ENCODE peak calls at places on chromosome 9, in five cellular contexts. P is GM12878, W is HepG2, E is upper lobe of left lung, M is K562. T is an unnamed sample.

GRCh38 chr9:38371495-38371894 is 21.0 kb upstream of the ALDH1B1 start:
- ATAC-seq in P (peak), W (peak), E (peak), M (peak), T (peak)

GRCh38 chr9:128053560-128053959 is 13.6 kb downstream of the NAIF1 start:
- ATAC-seq in P (no peak), W (no peak), E (no peak), M (no peak), T (peak)

GRCh38 chr9:124721109-124721850 is 49.8 kb downstream of the NR6A1 start:
- ATAC-seq in P (no peak), W (peak), E (no peak), M (peak), T (no peak)

GRCh38 chr9:125161284-125161918 is 18.1 kb upstream of the SCAI start:
- ATAC-seq in P (no peak), W (no peak), E (peak), M (no peak), T (peak)

GRCh38 chr9:127154390-127155191 is 32.2 kb upstream of the ANGPTL2 start:
- ATAC-seq in P (peak), W (no peak), E (peak), M (no peak), T (peak)

GRCh38 chr9:684055-684949 is 157.2 kb upstream of the DMRT1 start:
- ATAC-seq in P (no peak), W (no peak), E (no peak), M (no peak), T (peak)

GRCh38 chr9:72443855-72444254 is 77.6 kb upstream of the TMC1 start:
- ATAC-seq in P (peak), W (no peak), E (peak), M (no peak), T (no peak)

GRCh38 chr9:108033976-108034964 is 544.7 kb upstream of the KLF4 start:
- ATAC-seq in P (no peak), W (no peak), E (peak), M (peak), T (peak)

GRCh38 chr9:12681620-12682019 is 11.6 kb upstream of the TYRP1 start:
- ATAC-seq in P (no peak), W (no peak), E (no peak), M (no peak), T (no peak)

GRCh38 chr9:4494337-4494736 is 4.1 kb downstream of the SLC1A1 start:
- ATAC-seq in P (no peak), W (no peak), E (no peak), M (no peak), T (no peak)

GRCh38 chr9:4489562-4489918 is 728 bp upstream of the SLC1A1 start:
- ATAC-seq in P (peak), W (peak), E (peak), M (no peak), T (peak)

GRCh38 chr9:4490705-4491620 is 695 bp downstream of the SLC1A1 start:
- ATAC-seq in P (peak), W (no peak), E (no peak), M (no peak), T (peak)

GRCh38 chr9:4489919-4490704 is at the start of gene SLC1A1:
- ATAC-seq in P (peak), W (peak), E (peak), M (no peak), T (peak)

DNA sequence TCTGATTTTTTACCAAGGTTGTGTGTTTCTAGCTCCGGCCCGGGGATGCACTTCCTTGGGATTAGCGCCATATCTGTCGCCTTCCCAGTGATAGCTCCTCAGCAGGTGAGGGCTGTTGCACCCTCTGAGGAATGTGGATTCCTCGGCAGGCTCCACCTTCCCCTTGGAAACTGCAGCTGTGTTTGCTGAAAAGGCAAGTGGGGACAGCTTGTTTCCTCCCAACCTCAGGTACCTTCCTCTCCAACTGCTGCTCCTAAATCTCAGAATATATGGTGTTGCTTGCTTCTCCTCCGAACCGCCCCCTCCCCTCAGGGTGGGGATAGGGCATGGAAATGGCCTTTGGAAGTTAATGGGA is 1.3 kb downstream of the SLC1A1 start:
- ATAC-seq in P (no peak), W (no peak), E (peak), M (no peak), T (no peak)
- H3K4me3 ChIP-seq in P (peak), W (no peak), E (peak), M (no peak), T (peak)

DNA sequence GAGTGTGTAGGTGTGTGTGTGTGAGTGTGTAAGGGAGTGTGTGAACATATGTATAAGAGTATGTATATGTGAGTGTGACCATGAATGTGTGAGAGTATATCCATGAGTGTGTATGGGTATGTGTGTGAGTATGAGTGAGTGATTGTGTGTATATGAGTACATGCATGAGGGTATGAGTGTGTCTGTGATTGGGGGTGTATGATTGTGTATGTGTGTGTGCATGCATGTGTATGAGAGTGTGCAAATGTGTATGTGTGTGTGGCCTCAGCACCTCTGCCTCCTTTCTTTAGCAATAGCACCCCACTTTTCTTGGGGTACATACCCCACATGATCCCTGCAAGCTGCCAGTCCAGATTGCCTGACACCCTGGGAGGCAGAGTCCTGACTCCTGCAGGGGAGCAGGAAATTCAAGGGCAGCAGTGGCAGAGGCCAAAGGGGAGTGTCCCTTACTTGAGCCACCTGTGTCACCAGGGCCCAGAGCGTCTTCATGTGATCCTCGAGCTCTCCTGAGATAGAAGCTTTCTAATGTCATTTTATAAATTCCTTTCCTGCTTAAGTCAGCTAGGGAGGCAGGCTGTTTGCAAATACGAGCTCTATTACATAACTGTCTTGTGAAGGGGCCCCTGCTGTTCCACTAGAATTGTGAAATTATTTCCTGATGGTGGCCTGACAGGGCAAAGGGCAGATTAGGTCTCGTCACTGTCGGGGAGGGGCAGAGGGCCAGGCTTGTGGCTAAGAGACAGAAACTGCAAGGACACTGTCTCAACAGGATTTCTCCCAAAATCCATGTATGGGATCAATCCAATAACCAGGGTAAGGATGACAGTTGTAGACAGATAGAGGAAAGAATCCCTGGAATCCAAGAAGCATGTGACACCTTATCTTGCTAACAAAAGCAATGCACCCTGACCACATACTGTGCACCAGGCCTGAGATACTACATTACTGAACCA is 389.1 kb downstream of the GADD45G start:
- ATAC-seq in P (no peak), W (peak), E (peak), M (no peak), T (peak)
- TF ChIP-seq EP300 in P (no peak), W (peak), E (no peak), M (no peak), T (no peak)

GRCh38 chr9:113150670-113151591 is at the start of gene SLC31A2:
- ATAC-seq in P (peak), W (peak), E (peak), M (peak), T (peak)
- TF ChIP-seq POLR2AphosphoS5 in P (no peak), W (peak), E (peak), M (no peak), T (peak)

DNA sequence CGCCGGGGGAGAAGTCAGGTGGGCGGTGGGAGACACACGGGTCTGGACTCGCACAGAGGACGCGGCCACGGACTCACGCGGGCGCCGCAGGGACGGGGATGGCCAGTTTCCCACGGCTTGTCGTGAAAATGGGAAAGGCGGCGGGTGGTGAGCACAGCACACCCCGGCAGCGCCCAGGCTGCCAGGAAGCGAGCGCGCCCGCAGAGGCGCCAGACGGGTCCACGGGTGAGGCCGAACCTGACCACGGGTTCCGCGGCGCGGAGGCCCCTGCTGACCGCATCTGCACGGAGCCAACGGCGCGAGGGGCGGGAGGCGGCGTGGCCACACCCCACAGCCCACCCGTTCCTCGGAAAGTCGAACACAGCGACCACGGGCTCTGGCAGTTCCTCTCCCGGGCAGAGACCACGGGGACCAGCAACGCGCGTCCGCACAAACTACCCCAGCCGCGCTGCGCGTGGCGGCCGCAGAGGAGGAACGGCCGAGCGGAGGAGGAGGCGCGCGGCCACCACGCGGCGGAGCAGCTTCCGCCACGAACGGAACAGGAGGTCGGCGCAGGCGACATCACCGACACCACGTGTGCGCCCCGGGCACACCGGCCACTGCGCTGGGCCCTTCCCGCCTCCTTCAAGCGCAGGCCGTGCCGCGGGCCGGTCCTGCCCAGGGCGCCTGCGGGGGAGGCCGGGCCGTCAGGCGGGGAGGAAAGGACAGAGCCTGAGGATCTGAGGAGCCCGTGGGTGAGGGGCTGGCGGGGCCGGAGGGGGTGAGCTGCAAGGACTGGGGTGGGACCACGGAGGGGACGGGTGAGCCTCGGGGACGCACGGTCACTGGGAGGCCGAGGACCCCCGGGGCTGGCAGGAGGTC is 5.6 kb downstream of the EXD3 start:
- ATAC-seq in P (peak), W (no peak), E (no peak), M (no peak), T (no peak)
- H3K4me3 ChIP-seq in P (peak), W (no peak), E (peak), M (no peak), T (no peak)

DNA sequence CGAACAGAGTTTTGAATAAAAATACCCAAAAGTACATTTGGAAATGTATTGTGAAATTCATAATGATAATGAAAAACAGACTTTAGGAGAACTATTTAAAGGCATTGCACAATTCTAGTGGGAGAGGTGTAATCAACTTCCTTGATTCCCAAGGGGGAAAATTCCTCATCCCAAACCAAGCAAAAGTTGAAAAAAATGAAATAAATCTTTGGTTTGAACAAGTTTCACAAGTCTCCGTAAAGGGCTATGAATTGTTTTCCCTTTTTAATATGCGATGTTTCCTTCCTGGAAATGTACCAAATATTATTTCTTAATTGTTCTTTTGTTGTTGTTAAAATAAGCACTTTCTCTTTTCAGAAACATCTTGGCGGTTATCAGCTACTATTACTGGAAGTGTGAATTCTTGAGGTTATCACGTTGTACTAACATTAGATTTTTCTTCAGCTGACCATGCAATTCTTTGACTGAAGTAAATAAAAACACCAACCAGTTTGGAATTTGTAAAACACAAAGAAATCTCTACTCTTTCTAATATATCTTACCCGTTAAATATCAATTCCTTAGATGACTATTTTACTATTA is 59.3 kb downstream of the SVEP1 start:
- ATAC-seq in P (no peak), W (no peak), E (no peak), M (no peak), T (peak)
- TF ChIP-seq EP300 in P (no peak), W (no peak), E (no peak), M (no peak), T (no peak)

GRCh38 chr9:97934321-97935115 is 3.5 kb downstream of the HEMGN start:
- ATAC-seq in P (peak), W (no peak), E (no peak), M (peak), T (no peak)
- TF ChIP-seq POLR2AphosphoS5 in P (no peak), W (no peak), E (no peak), M (no peak), T (no peak)

GRCh38 chr9:131772940-131773339 is 33.1 kb upstream of the RAPGEF1 start:
- ATAC-seq in P (no peak), W (no peak), E (no peak), M (no peak), T (no peak)

GRCh38 chr9:131771646-131772045 is 31.8 kb upstream of the RAPGEF1 start:
- ATAC-seq in P (no peak), W (no peak), E (no peak), M (no peak), T (no peak)

GRCh38 chr9:131764568-131764967 is 24.7 kb upstream of the RAPGEF1 start:
- ATAC-seq in P (no peak), W (no peak), E (no peak), M (no peak), T (no peak)

GRCh38 chr9:131773911-131774379 is 34.1 kb upstream of the RAPGEF1 start:
- ATAC-seq in P (peak), W (peak), E (no peak), M (peak), T (no peak)

GRCh38 chr9:131769361-131769760 is 29.5 kb upstream of the RAPGEF1 start:
- ATAC-seq in P (no peak), W (no peak), E (no peak), M (no peak), T (no peak)
- H3K4me3 ChIP-seq in P (no peak), W (no peak), E (no peak), M (no peak), T (no peak)